ENCODE peak calls at places on chromosomes 2 and 18, in six cellular contexts. T, J, P, H, Q and R are unnamed samples.

GRCh38 chr2:25184254-25184653 is 15.9 kb upstream of the POMC start:
- DNase-seq in J (peak; percentile 26), H (no peak), Q (no peak), T (no peak), P (no peak), R (no peak)

GRCh38 chr2:132974477-132975050 is 304.6 kb upstream of the LYPD1 start:
- DNase-seq in Q (no peak), T (no peak), H (no peak), J (no peak), P (no peak), R (no peak)

GRCh38 chr18:13382990-13383821 is 164.6 kb downstream of the LDLRAD4 start:
- DNase-seq in T (peak; percentile 68), J (no peak), P (no peak), H (no peak), Q (no peak), R (no peak)

GRCh38 chr18:67265464-67266245 is 250.9 kb downstream of the DSEL start:
- DNase-seq in Q (no peak), T (no peak), H (no peak), J (peak; percentile 6), P (no peak), R (no peak)

GRCh38 chr2:235636471-235637005 is 142.7 kb downstream of the AGAP1 start:
- DNase-seq in H (no peak), Q (no peak), P (no peak), J (no peak), T (no peak), R (no peak)

GRCh38 chr2:167294031-167294774 is 405.9 kb downstream of the XIRP2 start:
- DNase-seq in P (no peak), J (peak; percentile 35), Q (no peak), H (no peak), T (peak; percentile 72), R (no peak)

GRCh38 chr2:22788749-22789148 is 596.2 kb upstream of the KLHL29 start:
- DNase-seq in J (no peak), H (no peak), Q (no peak), T (no peak), P (no peak), R (no peak)

GRCh38 chr2:56754627-56755026 is 570.8 kb downstream of the CCDC85A start:
- DNase-seq in P (no peak), J (no peak), H (no peak), T (no peak), Q (no peak), R (no peak)

GRCh38 chr18:23924813-23925212 is 89.7 kb upstream of the TTC39C start:
- DNase-seq in J (no peak), T (no peak), Q (no peak), H (no peak), P (no peak), R (no peak)

GRCh38 chr18:75034937-75035336 is 174.0 kb downstream of the PTGR3 start:
- DNase-seq in Q (no peak), T (no peak), H (no peak), P (no peak), J (no peak), R (no peak)

GRCh38 chr2:235900631-235901030 is 267.6 kb downstream of the GBX2 start:
- DNase-seq in H (no peak), Q (no peak), T (no peak), J (no peak), P (no peak), R (no peak)

GRCh38 chr2:9102861-9103662 is 99.6 kb upstream of the MBOAT2 start:
- DNase-seq in H (no peak), P (no peak), T (peak; percentile 83), Q (no peak), J (peak; percentile 48), R (no peak)
- H3K27ac ChIP-seq in H (no peak overlapping the region), P (no peak overlapping the region), T (peak overlapping the region; percentile 82), Q (no peak overlapping the region), J (peak overlapping the region; percentile 48), R (no peak overlapping the region)

GRCh38 chr2:72211777-72212515 is 64.3 kb upstream of the CYP26B1 start:
- DNase-seq in T (no peak), J (no peak), P (no peak), Q (no peak), H (no peak), R (no peak)

GRCh38 chr2:72208225-72208624 is 60.6 kb upstream of the CYP26B1 start:
- DNase-seq in P (no peak), J (no peak), T (no peak), Q (no peak), H (no peak), R (no peak)

GRCh38 chr2:72210470-72210869 is 62.8 kb upstream of the CYP26B1 start:
- DNase-seq in P (no peak), Q (no peak), T (no peak), J (no peak), H (no peak), R (no peak)

GRCh38 chr2:72214429-72215143 is 66.9 kb upstream of the CYP26B1 start:
- DNase-seq in H (no peak), J (no peak), P (no peak), Q (no peak), T (no peak), R (no peak)

DNA sequence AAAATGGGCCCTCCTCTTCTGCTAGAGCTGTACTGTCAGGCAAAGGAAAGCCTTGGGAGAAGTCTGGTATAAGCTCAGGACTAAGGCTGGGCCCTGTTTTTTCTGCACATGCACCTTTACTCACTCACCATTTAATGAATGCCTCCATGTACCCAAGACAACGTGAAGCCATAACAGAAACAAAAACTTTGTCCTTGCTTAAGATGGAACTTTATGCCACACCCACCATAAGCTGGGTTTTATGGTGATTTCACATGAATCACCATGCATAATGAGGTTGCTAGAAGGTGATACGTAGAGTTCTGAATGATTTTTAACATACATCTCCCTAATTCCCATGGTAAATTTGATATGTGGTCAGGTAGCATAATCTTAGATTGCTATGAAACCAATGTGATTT is 63.7 kb upstream of the CYP26B1 start:
- DNase-seq in Q (no peak), P (no peak), J (no peak), H (no peak), T (no peak), R (no peak)
- H3K27ac ChIP-seq in Q (no peak overlapping the region), P (no peak overlapping the region), J (no peak overlapping the region), H (no peak overlapping the region), T (no peak overlapping the region), R (no peak overlapping the region)

GRCh38 chr2:174552891-174553290 is 44.7 kb downstream of the WIPF1 start:
- DNase-seq in H (no peak), T (no peak), J (no peak), P (no peak), Q (no peak), R (no peak)

GRCh38 chr2:174554514-174555119 is 43.0 kb downstream of the WIPF1 start:
- DNase-seq in T (no peak), J (no peak), P (no peak), H (no peak), Q (no peak), R (no peak)

GRCh38 chr2:174551697-174552096 is 45.9 kb downstream of the WIPF1 start:
- DNase-seq in P (no peak), H (no peak), T (no peak), J (no peak), Q (no peak), R (no peak)

GRCh38 chr2:174555998-174556397 is 41.6 kb downstream of the WIPF1 start:
- DNase-seq in T (no peak), J (no peak), Q (no peak), H (no peak), P (no peak), R (no peak)

GRCh38 chr2:174553811-174554493 is 43.7 kb downstream of the WIPF1 start:
- DNase-seq in T (no peak), Q (peak; percentile 78), J (no peak), P (no peak), H (peak; percentile 24), R (no peak)
- H3K27ac ChIP-seq in T (no peak overlapping the region), Q (peak overlapping the region; percentile 77), J (no peak overlapping the region), P (no peak overlapping the region), H (peak overlapping the region; percentile 0), R (no peak overlapping the region)

GRCh38 chr2:217939629-217940245 is 63.1 kb downstream of the TNS1 start:
- DNase-seq in Q (no peak), T (peak; percentile 83), J (no peak), H (no peak), P (peak; percentile 43), R (peak; percentile 72)
- H3K27ac ChIP-seq in Q (no peak overlapping the region), T (peak overlapping the region; percentile 93), J (no peak overlapping the region), H (no peak overlapping the region), P (peak overlapping the region; percentile 95), R (peak overlapping the region; percentile 92)

GRCh38 chr2:45650851-45651414 is 542 bp upstream of the PRKCE start:
- DNase-seq in J (peak; percentile 94), H (peak; percentile 92), P (peak; percentile 94), Q (peak; percentile 97), T (peak; percentile 97), R (peak; percentile 97)

GRCh38 chr2:45653584-45653983 is 2.1 kb downstream of the PRKCE start:
- DNase-seq in P (no peak), Q (no peak), H (no peak), T (no peak), J (no peak), R (no peak)

GRCh38 chr2:45651415-45652089 is at the start of gene PRKCE:
- DNase-seq in T (peak; percentile 92), J (peak; percentile 54), Q (peak; percentile 39), H (peak; percentile 42), P (peak; percentile 72), R (peak; percentile 76)

GRCh38 chr2:45653125-45653524 is 1.6 kb downstream of the PRKCE start:
- DNase-seq in T (no peak), H (no peak), J (no peak), P (no peak), Q (no peak), R (no peak)

GRCh38 chr2:45652090-45653050 is 895 bp downstream of the PRKCE start:
- DNase-seq in P (peak; percentile 49), T (peak; percentile 83), H (peak; percentile 25), J (peak; percentile 34), Q (peak; percentile 36), R (peak; percentile 53)
- H3K27ac ChIP-seq in P (peak overlapping the region; percentile 99), T (peak overlapping the region; percentile 99), H (no peak overlapping the region), J (peak overlapping the region; percentile 95), Q (no peak overlapping the region), R (peak overlapping the region; percentile 97)

DNA sequence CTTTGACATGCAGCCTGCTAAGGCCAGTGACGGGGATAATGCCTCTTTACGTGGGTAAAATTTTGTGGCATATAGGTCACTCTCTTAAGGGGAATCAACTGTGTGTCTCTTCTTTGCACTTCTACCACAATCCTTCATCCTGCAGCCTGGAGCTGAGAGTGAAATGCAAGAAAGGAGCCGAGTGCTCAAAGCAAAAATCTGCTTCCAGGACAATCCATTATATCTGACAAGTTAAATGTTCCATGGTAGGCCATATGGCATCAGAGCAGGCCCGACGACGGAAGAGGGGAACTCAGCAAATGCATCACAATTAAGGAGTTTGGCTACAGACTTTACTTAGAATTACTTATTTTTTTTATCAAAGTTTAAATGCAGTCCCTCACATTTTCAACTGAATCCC is 171.2 kb downstream of the TCF4 start:
- DNase-seq in J (no peak), P (no peak), T (no peak), H (no peak), Q (no peak), R (no peak)
- H3K27ac ChIP-seq in J (no peak overlapping the region), P (peak overlapping the region; percentile 88), T (no peak overlapping the region), H (no peak overlapping the region), Q (peak overlapping the region; percentile 100), R (peak overlapping the region; percentile 41)

GRCh38 chr2:95185197-95185596 is 19.6 kb downstream of the ZNF2 start:
- DNase-seq in J (no peak), H (no peak), Q (no peak), P (no peak), T (no peak), R (no peak)
- H3K27ac ChIP-seq in J (no peak overlapping the region), H (no peak overlapping the region), Q (no peak overlapping the region), P (no peak overlapping the region), T (no peak overlapping the region), R (no peak overlapping the region)